ENCODE peak calls at places on chromosomes 1 and 21, in five cellular contexts. W, Z, F, S and P are unnamed samples.

GRCh38 chr1:39406533-39407478 is 84.6 kb upstream of the BMP8A start:
- DNase-seq in W (no peak), Z (no peak), F (peak; percentile 51), S (no peak), P (no peak)

GRCh38 chr1:234774971-234775370 is 165.0 kb upstream of the IRF2BP2 start:
- DNase-seq in W (no peak), Z (no peak), F (no peak), S (no peak), P (no peak)

GRCh38 chr1:6592441-6592840 is 10.2 kb downstream of the KLHL21 start:
- DNase-seq in W (no peak), Z (no peak), F (no peak), S (no peak), P (no peak)

GRCh38 chr1:192485692-192486436 is 89.7 kb upstream of the RGS1 start:
- DNase-seq in W (peak; percentile 89), Z (no peak), F (peak; percentile 100), S (no peak), P (no peak)

GRCh38 chr1:165235158-165235776 is 121.2 kb downstream of the LMX1A start:
- DNase-seq in W (no peak), Z (no peak), F (no peak), S (no peak), P (no peak)

GRCh38 chr1:10537082-10537766 is 62.5 kb downstream of the PEX14 start:
- DNase-seq in W (no peak), Z (no peak), F (no peak), S (no peak), P (no peak)

GRCh38 chr1:11752359-11753208 is 9.4 kb upstream of the C1orf167 start:
- DNase-seq in W (no peak), Z (no peak), F (no peak), S (no peak), P (no peak)

GRCh38 chr1:70947864-70948263 is 99.8 kb downstream of the PTGER3 start:
- DNase-seq in W (no peak), Z (no peak), F (no peak), S (no peak), P (no peak)

GRCh38 chr1:226571901-226572300 is 23.3 kb downstream of the STUM start:
- DNase-seq in W (no peak), Z (no peak), F (no peak), S (no peak), P (no peak)

GRCh38 chr1:171300401-171300800 is 13.6 kb upstream of the FMO4 start:
- DNase-seq in W (no peak), Z (no peak), F (no peak), S (no peak), P (no peak)

GRCh38 chr1:209364716-209365115 is 218.8 kb upstream of the CAMK1G start:
- DNase-seq in W (no peak), Z (no peak), F (no peak), S (no peak), P (no peak)

GRCh38 chr21:44618909-44619308 is 7.0 kb downstream of the KRTAP10-8 start:
- DNase-seq in W (no peak), Z (no peak), F (no peak), S (no peak), P (no peak)

GRCh38 chr1:147341246-147341645 is 98.8 kb downstream of the CHD1L start:
- DNase-seq in W (no peak), Z (no peak), F (no peak), S (no peak), P (no peak)

GRCh38 chr1:235646463-235646862 is 3.1 kb downstream of the GNG4 start:
- DNase-seq in W (no peak), Z (no peak), F (no peak), S (no peak), P (no peak)

GRCh38 chr1:39422604-39423003 is 68.8 kb upstream of the BMP8A start:
- DNase-seq in W (no peak), Z (no peak), F (no peak), S (no peak), P (no peak)

GRCh38 chr1:109274533-109275476 is 8.1 kb downstream of the PSRC1 start:
- DNase-seq in W (peak; percentile 76), Z (no peak), F (peak; percentile 69), S (no peak), P (no peak)

GRCh38 chr1:222911866-222912265 is 97.0 kb downstream of the DISP1 start:
- DNase-seq in W (no peak), Z (no peak), F (no peak), S (no peak), P (no peak)

GRCh38 chr1:58874757-58875755 is 91.2 kb upstream of the JUN start:
- DNase-seq in W (no peak), Z (peak; percentile 72), F (peak; percentile 67), S (no peak), P (no peak)

GRCh38 chr1:159920651-159921050 is 4.7 kb downstream of the TAGLN2 start:
- DNase-seq in W (no peak), Z (no peak), F (no peak), S (no peak), P (no peak)

GRCh38 chr1:187338762-187339412 is 510.1 kb downstream of the PLA2G4A start:
- DNase-seq in W (no peak), Z (no peak), F (no peak), S (no peak), P (no peak)

GRCh38 chr1:50978852-50979781 is 9.1 kb downstream of the CDKN2C start:
- DNase-seq in W (no peak), Z (no peak), F (peak; percentile 7), S (no peak), P (no peak)

GRCh38 chr1:60171793-60172192 is 98.2 kb upstream of the C1orf87 start:
- DNase-seq in W (no peak), Z (no peak), F (peak; percentile 82), S (no peak), P (no peak)

GRCh38 chr1:85707990-85708825 is at the start of gene ZNHIT6:
- DNase-seq in W (peak; percentile 86), Z (peak; percentile 95), F (peak; percentile 98), S (peak; percentile 85), P (peak; percentile 77)
- TF ChIP-seq CTCF in W (peak; percentile 22), Z (no peak), F (peak; percentile 50), S (peak; percentile 21), P (peak; percentile 3)

GRCh38 chr1:66332524-66332853 is 201.5 kb upstream of the SGIP1 start:
- DNase-seq in W (no peak), Z (no peak), F (no peak), S (no peak), P (no peak)

GRCh38 chr1:66334311-66334710 is 199.6 kb upstream of the SGIP1 start:
- DNase-seq in W (no peak), Z (no peak), F (no peak), S (no peak), P (no peak)

GRCh38 chr1:66330711-66331110 is 203.2 kb upstream of the SGIP1 start:
- DNase-seq in W (no peak), Z (no peak), F (peak; percentile 20), S (no peak), P (no peak)

GRCh38 chr1:66333463-66334232 is 200.3 kb upstream of the SGIP1 start:
- DNase-seq in W (no peak), Z (no peak), F (no peak), S (no peak), P (no peak)

DNA sequence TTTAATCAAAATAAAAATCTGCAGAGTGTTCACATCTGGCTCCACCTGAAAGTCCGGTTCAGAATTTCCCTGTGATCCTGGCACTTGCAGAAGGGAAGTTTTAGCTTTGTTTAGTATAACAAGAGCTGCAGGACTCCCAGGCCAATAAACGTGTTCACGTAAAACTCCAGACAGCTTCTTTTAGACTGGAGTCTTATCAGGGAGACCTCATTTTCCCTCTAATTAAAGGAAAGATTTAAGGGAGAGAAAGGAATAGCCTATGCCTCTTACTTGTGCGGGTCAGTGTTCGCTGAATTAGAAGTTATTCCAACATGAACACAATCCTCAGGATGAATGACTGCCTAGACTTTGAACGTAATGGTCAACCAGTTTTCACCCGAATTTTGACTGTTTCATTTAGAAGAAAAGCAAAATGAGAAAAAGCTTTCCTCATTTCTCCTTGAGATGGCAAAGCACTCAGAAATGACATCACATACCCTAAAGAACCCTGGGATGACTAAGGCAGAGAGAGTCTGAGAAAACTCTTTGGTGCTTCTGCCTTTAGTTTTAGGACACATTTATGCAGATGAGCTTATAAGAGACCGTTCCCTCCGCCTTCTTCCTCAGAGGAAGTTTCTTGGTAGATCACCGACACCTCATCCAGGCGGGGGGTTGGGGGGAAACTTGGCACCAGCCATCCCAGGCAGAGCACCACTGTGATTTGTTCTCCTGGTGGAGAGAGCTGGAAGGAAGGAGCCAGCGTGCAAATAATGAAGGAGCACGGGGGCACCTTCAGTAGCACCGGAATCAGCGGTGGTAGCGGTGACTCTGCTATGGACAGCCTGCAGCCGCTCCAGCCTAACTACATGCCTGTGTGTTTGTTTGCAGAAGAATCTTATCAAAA is 202.1 kb upstream of the SGIP1 start:
- DNase-seq in W (peak; percentile 59), Z (peak; percentile 44), F (peak; percentile 78), S (peak; percentile 56), P (no peak)
- TF ChIP-seq CTCF in W (peak; percentile 10), Z (no peak), F (peak; percentile 40), S (no peak), P (no peak)

GRCh38 chr1:183841550-183841949 is 36.6 kb downstream of the RGL1 start:
- DNase-seq in W (no peak), Z (no peak), F (no peak), S (peak; percentile 69), P (peak; percentile 33)

GRCh38 chr1:183834568-183834967 is 29.6 kb downstream of the RGL1 start:
- DNase-seq in W (no peak), Z (no peak), F (no peak), S (no peak), P (no peak)

GRCh38 chr1:183837062-183837461 is 32.1 kb downstream of the RGL1 start:
- DNase-seq in W (no peak), Z (no peak), F (no peak), S (no peak), P (no peak)

GRCh38 chr1:183840140-183840539 is 35.2 kb downstream of the RGL1 start:
- DNase-seq in W (no peak), Z (no peak), F (peak; percentile 35), S (no peak), P (no peak)

GRCh38 chr1:183838221-183838620 is 33.3 kb downstream of the RGL1 start:
- DNase-seq in W (no peak), Z (no peak), F (no peak), S (no peak), P (no peak)
- TF ChIP-seq CTCF in W (no peak), Z (no peak), F (no peak), S (no peak), P (no peak)

GRCh38 chr1:221839794-221840395 is 98.0 kb upstream of the DUSP10 start:
- DNase-seq in W (no peak), Z (no peak), F (peak; percentile 51), S (peak; percentile 65), P (no peak)

GRCh38 chr1:221840511-221841243 is 98.8 kb upstream of the DUSP10 start:
- DNase-seq in W (no peak), Z (no peak), F (no peak), S (peak; percentile 47), P (no peak)

GRCh38 chr1:221837886-221838285 is 96.0 kb upstream of the DUSP10 start:
- DNase-seq in W (no peak), Z (no peak), F (no peak), S (no peak), P (no peak)

GRCh38 chr1:221841291-221841982 is 99.5 kb upstream of the DUSP10 start:
- DNase-seq in W (no peak), Z (no peak), F (no peak), S (no peak), P (no peak)

DNA sequence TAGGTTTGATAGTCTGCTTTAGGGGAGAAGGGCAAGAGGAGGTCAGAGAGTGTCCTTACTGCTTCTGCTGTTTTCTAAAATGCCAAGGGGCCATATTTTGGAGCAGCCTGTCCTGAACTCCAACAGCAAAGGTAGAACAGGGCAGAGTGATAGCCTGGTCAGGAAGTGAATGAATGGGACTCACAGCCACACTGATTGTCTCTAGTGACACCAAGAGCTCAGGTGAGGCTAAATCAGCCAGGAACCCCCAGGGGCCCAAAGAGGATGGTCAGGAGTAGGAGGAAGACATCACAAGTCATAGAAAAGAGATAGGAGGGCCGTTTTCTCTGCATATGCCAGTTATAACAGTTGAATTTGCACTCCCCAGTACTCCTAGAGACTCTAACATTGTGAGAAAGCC is 97.4 kb upstream of the DUSP10 start:
- DNase-seq in W (no peak), Z (no peak), F (no peak), S (no peak), P (no peak)
- TF ChIP-seq CTCF in W (no peak), Z (no peak), F (no peak), S (peak; percentile 14), P (no peak)